ENCODE peak calls at places on chromosome 20, in six cellular contexts. U, C, R, J, P and Q are unnamed samples. For H3K4me1, the result is how much of the 10 kb centered on the place peaks cover.

GRCh38 chr20:54556406-54556805 is 81.0 kb downstream of the DOK5 start:
- DNase-seq in J (no peak), U (no peak), R (no peak), C (no peak), P (no peak), Q (no peak)

GRCh38 chr20:56487216-56487615 is 18.8 kb downstream of the RTF2 start:
- DNase-seq in P (no peak), J (no peak), R (no peak), C (no peak), U (no peak), Q (no peak)

GRCh38 chr20:35654415-35654814 is 10.3 kb downstream of the CPNE1 start:
- DNase-seq in P (no peak), C (no peak), R (no peak), J (no peak), U (no peak), Q (peak)

GRCh38 chr20:43389839-43390626 is 67.7 kb upstream of the SRSF6 start:
- DNase-seq in R (no peak), C (no peak), U (no peak), J (peak), P (no peak), Q (peak)

GRCh38 chr20:61387204-61387958 is 135.3 kb downstream of the CDH4 start:
- DNase-seq in P (no peak), C (peak), R (peak), U (peak), J (no peak), Q (peak)

GRCh38 chr20:11902264-11902663 is 15.4 kb upstream of the BTBD3 start:
- DNase-seq in J (no peak), U (peak), C (peak), P (no peak), R (no peak), Q (no peak)

GRCh38 chr20:546353-546752 is 2.8 kb upstream of the CSNK2A1 start:
- DNase-seq in J (no peak), U (no peak), P (no peak), C (no peak), R (no peak), Q (no peak)

GRCh38 chr20:46150982-46151381 is 32.9 kb downstream of the CD40 start:
- DNase-seq in R (no peak), U (no peak), C (no peak), P (no peak), J (no peak), Q (no peak)

GRCh38 chr20:57746201-57746600 is 36.4 kb upstream of the PMEPA1 start:
- DNase-seq in R (no peak), P (peak), J (no peak), U (no peak), C (no peak), Q (no peak)

GRCh38 chr20:15708984-15709598 is 864.2 kb downstream of the KIF16B start:
- DNase-seq in C (no peak), P (peak), J (peak), R (peak), U (peak), Q (peak)

GRCh38 chr20:57612436-57612835 is 7.8 kb downstream of the ZBP1 start:
- DNase-seq in P (peak), U (no peak), J (no peak), C (no peak), R (no peak), Q (no peak)

GRCh38 chr20:60117040-60117439 is 158.8 kb downstream of the CDH26 start:
- DNase-seq in R (peak), U (peak), P (no peak), J (no peak), C (no peak), Q (no peak)

GRCh38 chr20:1330075-1330830 is 1.3 kb upstream of the SDCBP2 start:
- DNase-seq in U (peak), P (no peak), R (no peak), C (no peak), J (no peak), Q (peak)

GRCh38 chr20:45993197-45993951 is 15.3 kb upstream of the MMP9 start:
- DNase-seq in P (peak), U (peak), R (peak), J (no peak), C (no peak), Q (no peak)

GRCh38 chr20:35901678-35902544 is 52.4 kb downstream of the SCAND1 start:
- DNase-seq in U (peak), J (no peak), R (no peak), C (peak), P (no peak), Q (no peak)

GRCh38 chr20:17732907-17733521 is 33.2 kb downstream of the BANF2 start:
- DNase-seq in P (no peak), C (no peak), J (no peak), R (no peak), U (no peak), Q (no peak)

GRCh38 chr20:5214826-5215225 is 88.0 kb downstream of the CDS2 start:
- DNase-seq in C (no peak), R (peak), J (no peak), U (no peak), P (no peak), Q (no peak)

GRCh38 chr20:51687071-51687470 is 81.1 kb downstream of the ATP9A start:
- DNase-seq in C (peak), U (peak), R (peak), J (no peak), P (no peak), Q (no peak)

GRCh38 chr20:56003111-56003800 is 2.1 kb downstream of the CBLN4 start:
- DNase-seq in U (no peak), R (peak), C (no peak), P (no peak), J (no peak), Q (no peak)

GRCh38 chr20:49424536-49424935 is 57.9 kb downstream of the KCNB1 start:
- DNase-seq in R (peak), J (no peak), C (peak), P (no peak), U (peak), Q (no peak)

GRCh38 chr20:49381558-49382493 is 100.6 kb downstream of the KCNB1 start:
- DNase-seq in R (no peak), J (no peak), C (peak), P (peak), U (peak), Q (no peak)

GRCh38 chr20:33160681-33161080 is 7.3 kb upstream of the BPIFA2 start:
- DNase-seq in P (no peak), J (no peak), C (no peak), R (no peak), U (no peak), Q (no peak)

GRCh38 chr20:40654876-40655275 is 34.2 kb downstream of the MAFB start:
- DNase-seq in J (no peak), P (no peak), U (peak), R (no peak), C (no peak), Q (no peak)

GRCh38 chr20:39195495-39196129 is 233.5 kb downstream of the DHX35 start:
- DNase-seq in P (no peak), R (peak), U (no peak), C (no peak), J (peak), Q (peak)

GRCh38 chr20:61117725-61118124 is 134.3 kb upstream of the CDH4 start:
- DNase-seq in C (peak), U (peak), P (no peak), R (no peak), J (no peak), Q (no peak)

GRCh38 chr20:11810316-11811130 is 107.2 kb upstream of the BTBD3 start:
- DNase-seq in U (peak), J (no peak), P (no peak), C (peak), R (no peak), Q (no peak)

GRCh38 chr20:21102691-21103311 is 3.4 kb downstream of the LINC00237 start:
- DNase-seq in C (no peak), J (peak), R (peak), U (peak), P (peak), Q (no peak)

GRCh38 chr20:16129411-16129810 is 443.8 kb downstream of the KIF16B start:
- DNase-seq in R (no peak), C (no peak), P (no peak), J (no peak), U (no peak), Q (no peak)

GRCh38 chr20:47886454-47887041 is 101.3 kb upstream of the SULF2 start:
- DNase-seq in P (no peak), U (no peak), C (no peak), J (no peak), R (no peak), Q (no peak)

GRCh38 chr20:325889-326644 is 715 bp downstream of the SOX12 start:
- DNase-seq in J (peak), R (peak), P (peak), U (peak), C (peak), Q (peak)

DNA sequence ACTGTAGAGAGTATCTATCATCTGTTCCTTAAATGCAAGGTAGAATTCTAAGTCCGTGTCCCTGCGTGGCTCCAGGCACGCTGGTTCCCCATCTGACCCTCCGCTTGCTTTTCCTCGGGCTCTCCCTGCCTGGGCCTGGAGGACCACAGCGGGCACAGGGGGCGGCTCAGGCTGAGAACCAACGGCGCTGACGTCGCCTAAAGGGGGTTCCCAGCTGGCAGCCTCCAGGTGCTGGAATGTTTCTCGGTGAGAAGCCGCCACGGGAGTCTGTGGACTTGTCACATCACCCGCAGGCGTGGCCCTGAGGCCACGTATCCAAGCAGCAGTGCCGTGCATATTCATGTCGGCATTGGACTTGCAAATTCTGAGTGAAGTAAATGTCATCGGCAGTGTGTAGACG is 24.1 kb downstream of the NTSR1 start:
- DNase-seq in C (no peak), J (no peak), P (peak), R (no peak), U (no peak), Q (no peak)
- H3K9ac ChIP-seq in C (no peak), J (no peak), P (no peak), R (no peak), U (no peak), Q (no peak)

GRCh38 chr20:63687419-63688233 is 8.8 kb upstream of the TNFRSF6B start:
- DNase-seq in C (no peak), U (no peak), P (peak), R (no peak), J (no peak), Q (no peak)

GRCh38 chr20:63690898-63691710 is 5.3 kb upstream of the TNFRSF6B start:
- DNase-seq in U (no peak), J (no peak), R (no peak), C (no peak), P (peak), Q (no peak)

GRCh38 chr20:63688234-63689045 is 8.0 kb upstream of the TNFRSF6B start:
- DNase-seq in U (no peak), R (no peak), C (no peak), P (peak), J (no peak), Q (no peak)

GRCh38 chr20:63690001-63690897 is 6.2 kb upstream of the TNFRSF6B start:
- DNase-seq in R (no peak), C (no peak), P (peak), J (no peak), U (no peak), Q (no peak)

DNA sequence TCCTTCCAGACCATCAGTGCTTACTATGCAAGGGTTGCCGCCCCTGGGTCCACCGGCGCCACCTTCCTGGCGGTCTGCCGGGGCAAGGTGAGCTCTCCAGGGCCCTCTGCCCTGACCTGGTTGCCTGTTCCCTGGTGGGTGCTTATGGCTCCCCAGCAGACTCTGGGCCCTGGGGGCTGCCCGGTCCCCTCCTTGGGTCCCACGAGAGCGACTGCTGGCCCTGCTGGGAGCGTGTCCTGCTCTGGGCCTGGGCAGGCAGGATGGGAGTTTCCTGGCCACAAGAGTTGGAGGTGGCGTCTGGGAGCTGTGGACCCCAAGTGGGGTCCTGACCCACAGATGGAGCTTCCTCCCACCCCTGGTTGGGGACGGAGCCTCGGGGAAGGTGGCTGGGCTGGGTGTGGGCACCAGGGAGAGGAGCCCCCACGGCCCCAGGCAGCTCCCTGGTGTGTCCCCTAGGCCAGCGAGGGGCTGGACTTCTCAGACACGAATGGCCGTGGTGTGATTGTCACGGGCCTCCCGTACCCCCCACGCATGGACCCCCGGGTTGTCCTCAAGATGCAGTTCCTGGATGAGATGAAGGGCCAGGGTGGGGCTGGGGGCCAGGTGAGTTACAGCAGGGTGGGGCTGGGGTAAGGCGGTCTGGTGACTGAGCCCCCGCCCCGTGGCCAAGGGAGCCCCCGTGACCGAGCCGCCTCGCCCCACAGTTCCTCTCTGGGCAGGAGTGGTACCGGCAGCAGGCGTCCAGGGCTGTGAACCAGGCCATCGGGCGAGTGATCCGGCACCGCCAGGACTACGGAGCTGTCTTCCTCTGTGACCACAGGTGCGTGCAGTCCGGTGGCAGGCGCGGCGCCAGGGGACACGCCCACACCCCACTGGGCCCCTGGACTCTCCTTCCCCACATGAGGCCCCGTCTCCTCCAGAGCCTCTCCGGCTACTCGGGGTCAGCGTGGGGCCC is 7.1 kb upstream of the TNFRSF6B start:
- DNase-seq in U (no peak), C (no peak), P (peak), J (no peak), R (no peak), Q (no peak)
- H3K4me1 ChIP-seq in U (under half), C (under half), P (under half), J (under half), R (under half), Q (under half)

GRCh38 chr20:2536562-2536986 is at the start of gene TMC2:
- DNase-seq in J (no peak), U (no peak), C (no peak), R (no peak), P (no peak), Q (no peak)
- H3K9ac ChIP-seq in J (no peak), U (no peak), C (no peak), R (no peak), P (no peak), Q (no peak)

GRCh38 chr20:63898882-63899558 is 4.1 kb downstream of the DNAJC5 start:
- DNase-seq in P (no peak), J (peak), C (no peak), R (no peak), U (no peak), Q (no peak)

GRCh38 chr20:63900373-63900772 is 5.4 kb downstream of the DNAJC5 start:
- DNase-seq in U (no peak), J (no peak), P (no peak), R (no peak), C (no peak), Q (no peak)

GRCh38 chr20:63895886-63896135 is 885 bp downstream of the DNAJC5 start:
- DNase-seq in C (no peak), J (no peak), P (no peak), R (no peak), U (peak), Q (no peak)

GRCh38 chr20:63896136-63896890 is 1.4 kb downstream of the DNAJC5 start:
- DNase-seq in U (peak), J (peak), P (no peak), C (peak), R (peak), Q (peak)

DNA sequence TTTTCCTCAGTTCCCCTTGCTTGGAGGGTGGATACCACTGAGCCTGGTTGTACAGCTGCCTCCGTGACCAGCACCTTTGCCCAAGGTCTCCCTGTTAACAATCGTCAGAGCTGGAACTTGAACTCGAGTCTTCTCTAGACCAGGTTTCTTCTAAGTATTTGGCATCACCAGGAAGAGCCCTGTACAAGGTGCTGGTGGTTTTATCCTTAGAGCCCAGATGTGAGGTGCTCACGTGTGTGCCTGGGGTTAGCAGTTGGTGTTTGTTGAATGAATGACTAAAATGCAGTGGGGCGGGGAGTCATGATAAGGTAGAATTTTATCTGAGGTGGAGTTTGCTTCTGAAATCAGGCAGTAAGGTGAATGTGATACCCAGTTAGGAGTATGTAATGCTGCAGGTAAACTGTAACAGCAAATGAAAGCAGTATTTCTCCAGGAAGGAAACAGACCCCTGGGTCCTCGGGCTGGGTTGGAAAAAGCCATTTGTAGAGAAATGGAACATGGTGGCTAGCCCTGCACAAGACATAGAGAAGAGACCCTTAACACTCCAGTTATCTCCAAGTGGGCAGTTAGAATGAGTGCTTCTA is 3.1 kb downstream of the DNAJC5 start:
- DNase-seq in U (no peak), J (no peak), C (no peak), R (no peak), P (no peak), Q (no peak)
- H3K4me1 ChIP-seq in U (under half), J (under half), C (under half), R (under half), P (under half), Q (under half)

GRCh38 chr20:37360515-37361115 is 14.7 kb downstream of the SRC start:
- DNase-seq in C (no peak), J (no peak), U (no peak), R (no peak), P (no peak), Q (no peak)

GRCh38 chr20:37359836-37360235 is 13.9 kb downstream of the SRC start:
- DNase-seq in P (no peak), R (no peak), C (no peak), U (no peak), J (no peak), Q (no peak)

GRCh38 chr20:37358366-37359150 is 12.6 kb downstream of the SRC start:
- DNase-seq in U (peak), C (no peak), P (no peak), R (no peak), J (no peak), Q (no peak)

GRCh38 chr20:37357481-37358365 is 11.8 kb downstream of the SRC start:
- DNase-seq in J (peak), U (no peak), C (no peak), R (no peak), P (no peak), Q (no peak)

GRCh38 chr20:37359331-37359730 is 13.4 kb downstream of the SRC start:
- DNase-seq in P (no peak), C (no peak), J (no peak), R (no peak), U (no peak), Q (no peak)
- H3K9ac ChIP-seq in P (no peak), C (no peak), J (peak), R (no peak), U (peak), Q (no peak)

GRCh38 chr20:37331060-37331857 is 14.7 kb upstream of the SRC start:
- DNase-seq in P (no peak), J (no peak), R (no peak), U (no peak), C (no peak), Q (no peak)

GRCh38 chr20:37333848-37334318 is 12.1 kb upstream of the SRC start:
- DNase-seq in R (no peak), P (no peak), J (no peak), U (no peak), C (no peak), Q (no peak)

GRCh38 chr20:37335642-37336368 is 10.1 kb upstream of the SRC start:
- DNase-seq in J (no peak), P (no peak), C (no peak), R (no peak), U (peak), Q (no peak)

GRCh38 chr20:37334450-37334849 is 11.5 kb upstream of the SRC start:
- DNase-seq in J (no peak), U (no peak), P (no peak), R (no peak), C (no peak), Q (no peak)

GRCh38 chr20:37333130-37333847 is 12.7 kb upstream of the SRC start:
- DNase-seq in U (no peak), R (no peak), P (no peak), J (no peak), C (no peak), Q (no peak)
- H3K4me1 ChIP-seq in U (under half), R (under half), P (under half), J (under half), C (under half), Q (under half)

GRCh38 chr20:32051720-32052089 is 337 bp upstream of the HCK start:
- DNase-seq in R (no peak), P (no peak), C (no peak), U (no peak), J (no peak), Q (no peak)
- H3K9ac ChIP-seq in R (peak), P (no peak), C (no peak), U (no peak), J (no peak), Q (no peak)

DNA sequence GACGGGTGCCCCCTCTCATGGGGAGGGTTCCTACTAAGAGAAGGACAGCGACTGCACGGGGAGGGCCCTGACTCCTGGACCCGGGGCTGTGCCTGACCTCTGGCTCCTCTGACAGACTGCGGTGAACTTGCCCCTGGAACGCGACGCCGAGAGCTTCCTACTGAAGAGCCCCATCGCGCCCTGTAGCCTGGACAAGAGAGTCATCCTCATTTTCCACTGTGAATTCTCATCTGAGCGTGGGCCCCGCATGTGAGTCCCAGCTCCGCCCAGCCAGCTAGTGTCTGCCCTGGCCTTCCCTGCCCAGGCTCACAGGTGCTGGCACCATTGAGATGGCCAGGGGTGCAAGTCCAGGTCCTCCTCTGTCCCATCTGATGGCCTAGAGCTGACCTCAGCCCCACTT is 7.2 kb downstream of the CDC25B start:
- DNase-seq in U (no peak), R (no peak), J (no peak), C (no peak), P (no peak), Q (no peak)
- H3K4me1 ChIP-seq in U (under half), R (under half), J (under half), C (under half), P (under half), Q (under half)